ENCODE peak calls at places on chromosomes 4 and X, in five cellular contexts. I, F, Q, E and D are unnamed samples.

GRCh38 chrX:13151806-13152510 is 107.5 kb upstream of the FAM9C start:
- DNase-seq in I (no peak), F (no peak), Q (no peak), E (no peak), D (no peak)

GRCh38 chr4:23889814-23890269 is at the start of gene PPARGC1A:
- DNase-seq in I (peak), F (peak), Q (peak), E (no peak), D (no peak)

GRCh38 chrX:104335765-104336164 is 81.0 kb upstream of the ESX1 start:
- DNase-seq in I (no peak), F (no peak), Q (no peak), E (peak), D (no peak)

GRCh38 chr4:1868293-1868692 is 2.9 kb upstream of the NSD2 start:
- DNase-seq in I (peak), F (no peak), Q (no peak), E (peak), D (no peak)

GRCh38 chrX:68732906-68733493 is 85.5 kb downstream of the STARD8 start:
- DNase-seq in I (peak), F (peak), Q (peak), E (peak), D (no peak)

GRCh38 chr4:79977131-79977840 is 95.7 kb downstream of the ANTXR2 start:
- DNase-seq in I (no peak), F (no peak), Q (no peak), E (no peak), D (no peak)

GRCh38 chr4:138938371-138938699 is 77.2 kb upstream of the NOCT start:
- DNase-seq in I (peak), F (peak), Q (no peak), E (peak), D (no peak)

GRCh38 chr4:145709843-145710242 is 29.9 kb downstream of the C4orf51 start:
- DNase-seq in I (no peak), F (no peak), Q (no peak), E (no peak), D (no peak)

GRCh38 chrX:151082077-151082948 is 94.1 kb upstream of the GPR50 start:
- DNase-seq in I (peak), F (peak), Q (peak), E (peak), D (no peak)

GRCh38 chr4:97548943-97549583 is 594.2 kb downstream of the STPG2 start:
- DNase-seq in I (no peak), F (no peak), Q (no peak), E (peak), D (no peak)

GRCh38 chr4:101288365-101289145 is 58.8 kb downstream of the PPP3CA start:
- DNase-seq in I (no peak), F (peak), Q (no peak), E (no peak), D (no peak)

GRCh38 chrX:10496345-10496965 is 123.9 kb downstream of the MID1 start:
- DNase-seq in I (no peak), F (no peak), Q (no peak), E (no peak), D (no peak)

DNA sequence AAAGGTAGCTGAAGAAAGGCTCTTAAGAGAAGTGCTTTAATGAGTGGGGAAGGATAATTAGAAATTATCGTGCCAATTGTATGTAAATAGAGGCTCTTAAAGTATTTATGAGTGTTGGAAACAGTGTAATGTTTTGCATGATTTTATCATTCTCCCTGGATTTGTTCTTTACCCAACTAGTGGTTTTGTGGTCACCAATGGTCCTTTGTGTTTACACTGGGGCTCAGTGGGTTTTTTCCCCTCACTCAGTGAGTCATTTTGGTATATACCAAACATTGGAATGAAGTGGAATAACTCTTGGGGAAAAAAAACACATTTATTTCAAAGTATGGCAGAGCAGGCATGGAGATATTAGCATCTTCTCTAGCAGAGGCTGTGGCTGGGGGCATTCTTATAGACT is 20.8 kb upstream of the LGI2 start:
- DNase-seq in I (no peak), F (no peak), Q (no peak), E (no peak), D (no peak)
- TF ChIP-seq JUNB in I (no peak), F (no peak), Q (no peak), E (no peak), D (no peak)

GRCh38 chrX:45769919-45770582 is 569.4 kb upstream of the DIPK2B start:
- DNase-seq in I (peak), F (no peak), Q (peak), E (peak), D (peak)
- TF ChIP-seq JUNB in I (no peak), F (no peak), Q (no peak), E (peak), D (no peak)

GRCh38 chr4:110515676-110516075 is 39.7 kb downstream of the ENPEP start:
- DNase-seq in I (no peak), F (no peak), Q (no peak), E (peak), D (no peak)

GRCh38 chr4:110516106-110516922 is 40.4 kb downstream of the ENPEP start:
- DNase-seq in I (peak), F (peak), Q (peak), E (peak), D (peak)

GRCh38 chr4:110514889-110515479 is 39.0 kb downstream of the ENPEP start:
- DNase-seq in I (peak), F (peak), Q (peak), E (peak), D (no peak)

GRCh38 chr4:110518889-110519490 is 43.0 kb downstream of the ENPEP start:
- DNase-seq in I (peak), F (peak), Q (peak), E (peak), D (no peak)
- TF ChIP-seq JUNB in I (no peak), F (no peak), Q (no peak), E (no peak), D (no peak)

GRCh38 chr4:8648296-8648695 is 55.7 kb downstream of the CPZ start:
- DNase-seq in I (no peak), F (no peak), Q (no peak), E (no peak), D (no peak)

GRCh38 chr4:8649631-8650261 is 57.2 kb downstream of the CPZ start:
- DNase-seq in I (no peak), F (no peak), Q (no peak), E (no peak), D (no peak)

GRCh38 chr4:8647626-8648025 is 55.1 kb downstream of the CPZ start:
- DNase-seq in I (no peak), F (no peak), Q (no peak), E (no peak), D (no peak)

GRCh38 chr4:8647094-8647570 is 54.6 kb downstream of the CPZ start:
- DNase-seq in I (no peak), F (no peak), Q (no peak), E (no peak), D (no peak)

GRCh38 chr4:8648816-8649630 is 56.5 kb downstream of the CPZ start:
- DNase-seq in I (no peak), F (no peak), Q (no peak), E (no peak), D (no peak)
- TF ChIP-seq JUNB in I (no peak), F (no peak), Q (no peak), E (no peak), D (no peak)

DNA sequence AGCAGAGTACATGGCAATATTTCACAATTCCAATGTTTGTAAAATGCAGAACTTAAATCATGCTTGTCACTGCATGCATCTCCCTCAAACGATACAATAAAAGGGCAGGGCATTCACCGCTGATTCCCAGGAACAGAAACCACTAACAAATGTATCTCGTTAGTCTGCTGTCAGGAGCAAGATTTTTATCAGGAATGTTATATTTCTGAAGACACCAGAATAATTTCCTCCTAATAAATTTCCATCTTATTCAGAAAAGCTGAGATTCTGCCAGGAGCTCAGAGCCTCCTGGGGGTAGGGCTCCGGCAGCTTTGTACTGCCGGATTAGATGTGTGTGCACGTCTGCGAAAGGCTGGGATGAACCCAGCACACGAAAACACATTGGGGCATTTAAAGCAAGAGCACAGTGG is 54.0 kb upstream of the LDB2 start:
- DNase-seq in I (no peak), F (no peak), Q (no peak), E (no peak), D (no peak)
- TF ChIP-seq JUNB in I (no peak), F (no peak), Q (no peak), E (no peak), D (no peak)